ENCODE peak calls at places on chromosomes 13 and 19, in nine cellular contexts. C, A, O, U, N, K, X, D and J are unnamed samples.
A peak's percentile ranks its signal among the peaks of the same experiment; 100 is the strongest.

GRCh38 chr19:35240322-35240721 is 8.5 kb upstream of the LSR start:
- DNase-seq in O (no peak), N (peak; percentile 21), X (no peak), D (no peak), K (no peak), U (no peak), C (no peak), A (no peak), J (no peak)

GRCh38 chr19:39038098-39038497 is 5.7 kb upstream of the FBXO27 start:
- DNase-seq in U (peak; percentile 27), A (peak; percentile 49), D (no peak), O (peak; percentile 25), N (no peak), C (no peak), X (peak; percentile 85), K (no peak), J (peak; percentile 41)

GRCh38 chr13:26168276-26168814 is 53.8 kb downstream of the RNF6 start:
- DNase-seq in C (no peak), X (no peak), U (peak; percentile 27), K (no peak), O (peak; percentile 48), A (no peak), N (no peak), D (no peak), J (no peak)

GRCh38 chr13:98755116-98755515 is 2.6 kb upstream of the SLC15A1 start:
- DNase-seq in A (no peak), U (no peak), K (no peak), N (no peak), X (no peak), O (no peak), D (no peak), C (no peak), J (no peak)

GRCh38 chr13:54742984-54743383 is 1714.4 kb downstream of the OLFM4 start:
- DNase-seq in A (no peak), C (no peak), D (no peak), K (no peak), U (no peak), X (no peak), N (no peak), O (no peak), J (no peak)

GRCh38 chr13:49635599-49636433 is 7.5 kb downstream of the ARL11 start:
- DNase-seq in O (peak; percentile 43), D (no peak), X (peak; percentile 82), A (peak; percentile 64), C (no peak), K (no peak), N (no peak), U (peak; percentile 52), J (no peak)

GRCh38 chr19:17209126-17210036 is 5.8 kb upstream of the USE1 start:
- DNase-seq in A (no peak), X (peak; percentile 100), O (peak; percentile 20), U (peak; percentile 23), C (no peak), K (no peak), N (no peak), D (no peak), J (peak; percentile 58)

GRCh38 chr13:113742445-113743120 is 16.4 kb upstream of the TMEM255B start:
- DNase-seq in C (no peak), D (peak; percentile 38), O (no peak), X (no peak), K (peak; percentile 87), U (no peak), N (no peak), A (no peak), J (no peak)

GRCh38 chr13:78286748-78287147 is 316.6 kb downstream of the POU4F1 start:
- DNase-seq in U (no peak), O (no peak), A (no peak), D (no peak), C (no peak), K (no peak), X (no peak), N (no peak), J (no peak)

GRCh38 chr19:33275559-33275932 is 26.8 kb downstream of the CEBPA start:
- DNase-seq in O (no peak), A (no peak), K (no peak), C (no peak), U (no peak), D (no peak), X (no peak), N (no peak), J (no peak)

GRCh38 chr19:35353635-35354034 is 4.6 kb upstream of the FFAR3 start:
- DNase-seq in X (peak; percentile 15), C (no peak), U (no peak), D (peak; percentile 35), K (peak; percentile 15), N (no peak), A (no peak), O (no peak), J (no peak)

GRCh38 chr13:64362564-64362963 is 2867.6 kb downstream of the PCDH9 start:
- DNase-seq in O (no peak), C (no peak), U (no peak), X (no peak), N (no peak), K (no peak), A (no peak), D (no peak), J (no peak)

GRCh38 chr19:4379383-4380253 is 20.7 kb downstream of the SH3GL1 start:
- DNase-seq in U (peak; percentile 48), A (peak; percentile 99), C (no peak), K (no peak), D (peak; percentile 81), O (peak; percentile 59), N (no peak), X (no peak), J (no peak)

GRCh38 chr19:16198363-16198636 is 589 bp downstream of the AP1M1 start:
- DNase-seq in U (no peak), O (no peak), X (no peak), C (no peak), N (no peak), A (no peak), K (no peak), D (no peak), J (peak; percentile 33)

GRCh38 chr19:41668315-41668714 is 19.8 kb downstream of the CEACAM7 start:
- DNase-seq in O (no peak), K (no peak), U (no peak), C (no peak), X (no peak), N (no peak), A (no peak), D (no peak), J (no peak)

GRCh38 chr19:5829567-5830315 is 9.8 kb downstream of the FUT6 start:
- DNase-seq in U (no peak), C (no peak), D (no peak), X (peak; percentile 42), K (no peak), N (no peak), A (no peak), O (no peak), J (no peak)

GRCh38 chr19:5827342-5827890 is 12.1 kb downstream of the FUT6 start:
- DNase-seq in O (no peak), K (no peak), C (no peak), U (no peak), N (no peak), D (no peak), X (no peak), A (no peak), J (no peak)

GRCh38 chr19:5828661-5829566 is 10.6 kb downstream of the FUT6 start:
- DNase-seq in O (no peak), A (no peak), D (no peak), C (peak; percentile 40), U (no peak), K (no peak), N (no peak), X (peak; percentile 84), J (no peak)

GRCh38 chr19:5826531-5827341 is 12.8 kb downstream of the FUT6 start:
- DNase-seq in A (no peak), O (no peak), D (peak; percentile 80), N (no peak), X (peak; percentile 90), K (no peak), U (peak; percentile 29), C (peak; percentile 66), J (no peak)

GRCh38 chr19:5827891-5828660 is 11.4 kb downstream of the FUT6 start:
- DNase-seq in K (no peak), U (peak; percentile 86), N (peak; percentile 98), X (peak; percentile 98), D (peak; percentile 94), C (peak; percentile 79), O (peak; percentile 85), A (peak; percentile 55), J (peak; percentile 98)
- TF ChIP-seq CTCF in K (peak; percentile 5), U (no peak), N (no peak), X (no peak), D (no peak), C (no peak), O (no peak), A (no peak), J (no peak)

GRCh38 chr19:40225440-40226305 is 816 bp downstream of the CCNP start:
- DNase-seq in U (peak; percentile 43), O (peak; percentile 37), D (no peak), N (no peak), A (no peak), X (no peak), K (no peak), C (no peak), J (no peak)
- TF ChIP-seq CTCF in U (peak; percentile 34), O (no peak), D (no peak), N (no peak), A (no peak), X (no peak), K (no peak), C (no peak), J (no peak)

DNA sequence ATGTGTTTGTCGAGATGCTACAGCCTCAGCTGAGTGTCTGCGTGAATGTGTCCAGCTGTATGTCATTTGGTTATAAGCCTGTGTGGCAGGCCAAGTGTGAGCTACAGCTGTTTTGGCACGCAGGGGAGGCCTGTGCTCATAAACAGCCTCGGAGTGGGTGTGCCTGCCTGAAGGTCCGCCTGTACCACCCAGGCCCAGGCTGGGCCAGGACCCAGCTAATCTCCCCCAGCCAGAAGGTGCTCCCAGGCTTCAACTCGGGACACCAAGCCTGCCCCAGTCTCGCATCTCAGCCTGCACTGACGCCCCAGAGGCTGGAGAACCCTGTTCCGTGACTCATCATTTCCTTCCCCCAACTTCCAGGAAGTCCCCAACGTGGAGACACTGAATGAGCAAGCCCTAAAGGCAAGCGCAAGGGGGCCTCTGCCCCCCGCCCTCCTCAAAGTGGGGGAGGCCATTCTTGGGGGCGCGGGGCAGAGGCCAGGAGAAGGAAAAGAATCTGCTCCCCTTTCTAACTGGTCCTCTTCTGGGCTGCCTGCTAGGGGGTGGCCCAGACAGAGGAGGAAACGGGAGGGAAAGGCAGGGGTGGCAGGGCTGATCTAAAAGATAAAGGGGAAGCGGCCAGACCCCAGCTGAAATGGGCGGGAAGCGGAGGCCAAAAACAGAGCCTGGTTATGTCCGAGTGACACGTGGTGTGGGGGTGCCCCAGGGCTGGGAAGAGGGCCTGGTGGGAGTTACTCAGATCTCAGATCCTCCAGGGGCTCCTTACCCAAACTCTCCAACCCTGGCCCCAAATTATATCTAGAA is 2.0 kb downstream of the SLC1A5 start:
- DNase-seq in X (peak; percentile 78), U (peak; percentile 95), D (peak; percentile 78), A (peak; percentile 82), C (peak; percentile 67), K (no peak), N (peak; percentile 94), O (peak; percentile 83), J (peak; percentile 37)
- TF ChIP-seq CTCF in X (no peak), U (no peak), D (no peak), A (no peak), C (no peak), K (no peak), N (no peak), O (no peak), J (no peak)

GRCh38 chr13:105139380-105140285 is 1395.8 kb downstream of the EFNB2 start:
- DNase-seq in K (no peak), U (peak; percentile 4), A (no peak), D (peak; percentile 72), C (peak; percentile 26), X (peak; percentile 59), N (no peak), O (peak; percentile 62), J (no peak)
- TF ChIP-seq CTCF in K (no peak), U (peak; percentile 24), A (no peak), D (peak; percentile 45), C (peak; percentile 44), X (peak; percentile 35), N (no peak), O (peak; percentile 24), J (no peak)